ENCODE peak calls at places on chromosomes 16 and 17, in seven cellular contexts. U, O, H, C, R, V and W are unnamed samples.

GRCh38 chr17:78478757-78479297 is 98.4 kb downstream of the DNAH17 start:
- DNase-seq in V (no peak), U (no peak), O (no peak), R (no peak), H (no peak), C (no peak), W (no peak)

GRCh38 chr16:77551352-77551751 is 116.5 kb upstream of the ADAMTS18 start:
- DNase-seq in O (no peak), H (peak; percentile 86), C (no peak), V (no peak), R (no peak), U (no peak), W (no peak)

GRCh38 chr16:68724797-68725196 is 12.3 kb upstream of the CDH1 start:
- DNase-seq in O (no peak), C (no peak), U (no peak), H (no peak), R (no peak), V (no peak), W (no peak)

GRCh38 chr17:8447816-8448215 is 12.1 kb downstream of the NDEL1 start:
- DNase-seq in O (no peak), V (no peak), H (no peak), R (no peak), U (no peak), C (no peak), W (no peak)

GRCh38 chr16:51982715-51983680 is 563.9 kb downstream of the TOX3 start:
- DNase-seq in U (peak; percentile 56), R (peak; percentile 76), O (peak; percentile 89), V (peak; percentile 16), H (peak; percentile 71), C (no peak), W (peak; percentile 30)

GRCh38 chr17:31415640-31416502 is 24.4 kb downstream of the RAB11FIP4 start:
- DNase-seq in C (no peak), R (no peak), O (no peak), H (no peak), V (no peak), U (no peak), W (no peak)

GRCh38 chr16:57624044-57624688 is 4.3 kb upstream of the ADGRG1 start:
- DNase-seq in R (no peak), H (no peak), O (no peak), V (no peak), U (no peak), C (no peak), W (no peak)

GRCh38 chr17:10624966-10625365 is 32.1 kb downstream of the MYH3 start:
- DNase-seq in R (no peak), U (no peak), H (no peak), C (no peak), V (no peak), O (no peak), W (no peak)

GRCh38 chr17:72900542-72900941 is 191.9 kb downstream of the SLC39A11 start:
- DNase-seq in C (no peak), O (no peak), U (no peak), R (no peak), V (no peak), H (no peak), W (no peak)

GRCh38 chr17:15951368-15952047 is 6.6 kb downstream of the ADORA2B start:
- DNase-seq in U (no peak), V (no peak), C (no peak), H (no peak), R (no peak), O (no peak), W (no peak)

GRCh38 chr17:1643293-1643998 is 2.1 kb downstream of the SCARF1 start:
- DNase-seq in H (peak; percentile 8), V (peak; percentile 68), U (peak; percentile 41), R (peak; percentile 64), O (peak; percentile 96), C (peak; percentile 80), W (peak; percentile 67)

GRCh38 chr17:70775667-70776066 is 606.3 kb downstream of the KCNJ2 start:
- DNase-seq in H (no peak), O (no peak), V (no peak), U (no peak), R (peak; percentile 2), C (no peak), W (no peak)

GRCh38 chr16:86216591-86216990 is 293.7 kb upstream of the FOXF1 start:
- DNase-seq in V (no peak), O (no peak), C (no peak), R (no peak), U (no peak), H (no peak), W (no peak)

GRCh38 chr16:9311303-9311954 is 220.0 kb downstream of the HAPSTR1 start:
- DNase-seq in C (no peak), H (no peak), R (no peak), V (no peak), O (peak; percentile 73), U (peak; percentile 11), W (no peak)

GRCh38 chr17:77235370-77236080 is 94.8 kb downstream of the SEC14L1 start:
- DNase-seq in H (peak; percentile 96), C (no peak), U (no peak), R (no peak), O (no peak), V (peak; percentile 59), W (no peak)

GRCh38 chr17:40326014-40326831 is 17.2 kb downstream of the RARA start:
- DNase-seq in V (no peak), R (no peak), C (peak; percentile 57), U (no peak), H (no peak), O (no peak), W (no peak)

GRCh38 chr17:51435171-51435552 is 174.8 kb downstream of the UTP18 start:
- DNase-seq in O (no peak), V (no peak), C (peak; percentile 62), H (no peak), R (peak; percentile 22), U (no peak), W (no peak)

GRCh38 chr16:2035431-2036199 is 8.9 kb downstream of the NHERF2 start:
- DNase-seq in C (no peak), H (peak; percentile 86), U (no peak), V (no peak), O (no peak), R (peak; percentile 82), W (no peak)

GRCh38 chr16:67435758-67436164 is 4.8 kb downstream of the HSD11B2 start:
- DNase-seq in V (no peak), C (no peak), U (no peak), H (no peak), R (no peak), O (no peak), W (no peak)

GRCh38 chr16:57372372-57373116 is at the start of gene CX3CL1:
- DNase-seq in V (no peak), C (no peak), H (peak; percentile 25), R (peak; percentile 46), O (peak; percentile 81), U (peak; percentile 56), W (no peak)

GRCh38 chr17:74601944-74602572 is 10.0 kb upstream of the CD300LD start:
- DNase-seq in C (no peak), V (peak; percentile 40), H (peak; percentile 34), R (peak; percentile 56), O (peak; percentile 67), U (peak; percentile 58), W (no peak)

GRCh38 chr17:61015966-61016365 is 338.3 kb downstream of the BCAS3 start:
- DNase-seq in V (no peak), U (no peak), O (no peak), C (no peak), H (peak; percentile 56), R (no peak), W (no peak)

GRCh38 chr16:81641403-81642106 is 137.5 kb upstream of the PLCG2 start:
- DNase-seq in O (peak; percentile 45), C (no peak), U (no peak), H (no peak), R (no peak), V (no peak), W (no peak)

GRCh38 chr17:39622380-39623006 is 4.3 kb upstream of the PPP1R1B start:
- DNase-seq in H (no peak), U (no peak), V (no peak), C (peak; percentile 19), O (peak; percentile 21), R (no peak), W (no peak)

GRCh38 chr17:68228817-68229570 is 18.8 kb upstream of the AMZ2 start:
- DNase-seq in U (no peak), C (no peak), V (no peak), R (no peak), O (no peak), H (no peak), W (no peak)